ENCODE peak calls at places on chromosomes 12 and 14, in eight cellular contexts. C is activated naive CD4-positive, alpha-beta T cell; L is A172; Z is glomerular endothelial cell; V is fibroblast of gingiva; T is NCI-H2081; W is naive thymus-derived CD8-positive, alpha-beta T cell; E is GM19239. I is an unnamed sample.

GRCh38 chr12:91441996-91442395 is 259.4 kb upstream of the DCN start:
- DNase-seq in C (no peak), W (no peak), T (no peak), E (no peak), Z (no peak), V (no peak), L (no peak), I (no peak)

GRCh38 chr14:34098045-34098984 is 147.4 kb upstream of the EGLN3 start:
- DNase-seq in E (no peak), Z (peak; percentile 29), L (peak; percentile 30), V (peak; percentile 18), W (no peak), C (no peak), T (no peak), I (peak; percentile 57)

GRCh38 chr14:79500489-79500888 is 710.8 kb downstream of the DIO2 start:
- DNase-seq in E (no peak), C (no peak), W (no peak), T (no peak), V (no peak), Z (no peak), L (no peak), I (no peak)

GRCh38 chr12:26319511-26319910 is 124.1 kb downstream of the SSPN start:
- DNase-seq in V (peak; percentile 78), W (no peak), T (no peak), L (peak; percentile 73), Z (no peak), E (no peak), C (no peak), I (no peak)

GRCh38 chr12:122917508-122918227 is 21.7 kb upstream of the VPS37B start:
- DNase-seq in C (no peak), E (no peak), W (no peak), V (peak; percentile 56), L (peak; percentile 77), Z (no peak), T (no peak), I (no peak)

GRCh38 chr12:75087656-75088055 is 122.0 kb downstream of the KCNC2 start:
- DNase-seq in Z (no peak), T (no peak), C (no peak), E (no peak), V (no peak), L (no peak), W (no peak), I (no peak)

GRCh38 chr14:104563191-104563741 is 16.3 kb upstream of the C14orf180 start:
- DNase-seq in V (no peak), T (no peak), L (no peak), W (no peak), Z (no peak), E (no peak), C (no peak), I (no peak)

GRCh38 chr14:20755037-20755436 is 9.3 kb downstream of the EDDM3A start:
- DNase-seq in E (no peak), V (no peak), L (no peak), T (no peak), W (no peak), Z (no peak), C (no peak), I (no peak)

GRCh38 chr14:100669468-100669867 is 57.2 kb upstream of the DLK1 start:
- DNase-seq in V (no peak), C (no peak), L (no peak), T (no peak), Z (no peak), W (no peak), E (no peak), I (no peak)

GRCh38 chr14:66330218-66330617 is 156.0 kb upstream of the CCDC196 start:
- DNase-seq in E (no peak), C (no peak), Z (no peak), V (no peak), W (no peak), T (no peak), L (no peak), I (no peak)

GRCh38 chr14:96105089-96105920 is 66.1 kb downstream of the C14orf132 start:
- DNase-seq in W (no peak), V (no peak), C (no peak), Z (no peak), T (no peak), E (no peak), L (no peak), I (no peak)

GRCh38 chr14:60931206-60931605 is 49.7 kb downstream of the TRMT5 start:
- DNase-seq in L (no peak), Z (no peak), V (no peak), C (no peak), E (no peak), T (peak; percentile 66), W (no peak), I (no peak)

GRCh38 chr12:121017966-121018491 is 1.7 kb upstream of the C12orf43 start:
- DNase-seq in Z (no peak), W (no peak), C (no peak), V (no peak), T (no peak), E (no peak), L (no peak), I (no peak)

GRCh38 chr12:19712041-19712440 is 272.7 kb downstream of the AEBP2 start:
- DNase-seq in W (no peak), L (peak; percentile 80), T (no peak), Z (peak; percentile 56), V (peak; percentile 52), E (no peak), C (no peak), I (no peak)

GRCh38 chr12:34289431-34290190 is 267.3 kb downstream of the ALG10 start:
- DNase-seq in E (no peak), V (no peak), C (no peak), L (no peak), T (no peak), Z (no peak), W (no peak), I (no peak)

GRCh38 chr12:116662612-116663144 is 75.2 kb downstream of the SPRING1 start:
- DNase-seq in E (no peak), T (no peak), L (no peak), V (peak; percentile 46), Z (no peak), W (no peak), C (no peak), I (no peak)

GRCh38 chr12:109568486-109568885 is 4.8 kb downstream of the MMAB start:
- DNase-seq in Z (no peak), V (no peak), W (no peak), E (no peak), T (no peak), L (no peak), C (no peak), I (no peak)

GRCh38 chr14:22185191-22185590 is 403.8 kb downstream of the DAD1 start:
- DNase-seq in W (no peak), E (no peak), V (no peak), L (no peak), C (no peak), Z (no peak), T (no peak), I (no peak)

GRCh38 chr14:90457191-90457590 is 60.4 kb downstream of the CALM1 start:
- DNase-seq in T (no peak), C (no peak), V (no peak), L (no peak), Z (no peak), E (no peak), W (no peak), I (no peak)

GRCh38 chr14:87656315-87656714 is 336.7 kb downstream of the GALC start:
- DNase-seq in W (no peak), L (no peak), E (no peak), T (no peak), Z (no peak), C (no peak), V (no peak), I (no peak)

GRCh38 chr12:12088147-12088546 is 17.4 kb downstream of the BCL2L14 start:
- DNase-seq in Z (no peak), V (no peak), T (no peak), C (no peak), W (no peak), E (no peak), L (no peak), I (no peak)

GRCh38 chr12:62604856-62605255 is 138.2 kb downstream of the MON2 start:
- DNase-seq in V (peak; percentile 9), L (peak; percentile 28), W (no peak), C (no peak), E (no peak), Z (no peak), T (no peak), I (no peak)

GRCh38 chr12:84638811-84639368 is 273.7 kb downstream of the SLC6A15 start:
- DNase-seq in W (no peak), Z (no peak), C (no peak), V (peak; percentile 32), L (no peak), E (no peak), T (no peak), I (no peak)

GRCh38 chr12:40209886-40210285 is 14.9 kb upstream of the LRRK2 start:
- DNase-seq in W (no peak), E (no peak), Z (no peak), L (no peak), T (no peak), V (no peak), C (no peak), I (no peak)

GRCh38 chr12:103011974-103012763 is 54.7 kb downstream of the ASCL1 start:
- DNase-seq in V (no peak), E (no peak), L (no peak), T (no peak), Z (no peak), C (no peak), W (no peak), I (no peak)

GRCh38 chr14:22554706-22555572 is 34.1 kb downstream of the DAD1 start:
- DNase-seq in E (no peak), L (no peak), W (peak; percentile 25), Z (no peak), C (no peak), V (no peak), T (no peak), I (no peak)

GRCh38 chr12:51392556-51393237 is 1.5 kb upstream of the GALNT6 start:
- DNase-seq in W (no peak), Z (no peak), T (no peak), L (no peak), E (peak; percentile 46), V (peak; percentile 48), C (no peak), I (peak; percentile 49)

GRCh38 chr12:119841433-119842210 is 35.5 kb downstream of the CIT start:
- DNase-seq in Z (peak; percentile 27), C (no peak), E (no peak), T (no peak), L (no peak), V (no peak), W (no peak), I (no peak)

GRCh38 chr12:101501410-101502045 is 26.4 kb downstream of the SPIC start:
- DNase-seq in V (no peak), E (no peak), T (no peak), Z (no peak), W (no peak), L (peak; percentile 24), C (no peak), I (no peak)

I was measured in mesothelial cell of epicardium.